ENCODE peak calls at places on chromosomes 6 and 20, in five cellular contexts. P is psoas muscle, M is neural crest cell, V is fibroblast of the aortic adventitia, J is endodermal cell. F is an unnamed sample.

GRCh38 chr6:43328528-43328927 is 19.9 kb upstream of the CRIP3 start:
- DNase-seq in V (peak), J (no peak), M (no peak), P (no peak), F (peak)

GRCh38 chr6:157775376-157775775 is 47.7 kb upstream of the SNX9 start:
- DNase-seq in P (no peak), V (no peak), M (no peak), J (no peak), F (no peak)

GRCh38 chr6:2934057-2934456 is 30.9 kb upstream of the SERPINB9 start:
- DNase-seq in M (no peak), J (no peak), P (no peak), V (no peak), F (no peak)

GRCh38 chr6:159321267-159321666 is 152.1 kb downstream of the FNDC1 start:
- DNase-seq in J (no peak), M (no peak), V (no peak), P (no peak), F (no peak)

GRCh38 chr20:34180460-34181108 is 60.6 kb upstream of the ASIP start:
- DNase-seq in P (no peak), M (no peak), V (no peak), J (no peak), F (peak)

GRCh38 chr20:58175425-58175824 is 53.0 kb downstream of the ANKRD60 start:
- DNase-seq in P (no peak), J (no peak), M (no peak), V (no peak), F (no peak)

GRCh38 chr6:144883915-144884314 is 598.8 kb downstream of the UTRN start:
- DNase-seq in P (no peak), V (no peak), M (no peak), J (no peak), F (no peak)

GRCh38 chr6:17336425-17336824 is 55.3 kb downstream of the RBM24 start:
- DNase-seq in J (no peak), V (no peak), M (no peak), P (no peak), F (peak)

GRCh38 chr6:81075974-81076373 is 676.5 kb downstream of the TENT5A start:
- DNase-seq in P (no peak), V (peak), M (peak), J (peak), F (no peak)
- TF ChIP-seq CTCF in P (peak), V (peak), M (peak), J (peak), F (peak)

GRCh38 chr6:40582892-40583291 is 4.3 kb downstream of the LRFN2 start:
- DNase-seq in V (no peak), M (no peak), P (no peak), J (no peak), F (no peak)
- TF ChIP-seq CTCF in V (no peak), M (no peak), P (no peak), J (peak), F (no peak)

DNA sequence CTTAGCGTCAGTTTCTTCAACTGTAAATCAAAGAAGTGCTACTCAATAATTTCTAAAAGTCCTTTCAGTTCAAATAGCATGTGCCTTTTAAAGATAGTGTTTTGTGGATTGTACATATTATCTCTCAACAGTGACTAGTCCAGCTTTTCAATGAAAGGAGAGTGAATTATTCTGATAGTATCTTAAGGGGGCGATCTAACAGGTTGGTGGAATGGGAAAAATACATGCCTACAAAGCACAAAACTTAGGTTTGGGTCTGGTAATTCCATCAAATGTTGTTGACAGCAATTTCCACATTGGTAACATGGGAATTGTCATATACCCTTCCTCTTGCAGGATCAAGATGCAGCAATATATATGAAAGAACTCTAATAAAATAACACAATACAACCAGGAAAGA is 50.1 kb upstream of the HDGFL1 start:
- DNase-seq in P (no peak), J (no peak), M (no peak), V (no peak), F (no peak)
- TF ChIP-seq CTCF in P (no peak), J (peak), M (no peak), V (no peak), F (no peak)

GRCh38 chr6:4008324-4009047 is 70.5 kb downstream of the FAM217A start:
- DNase-seq in J (no peak), P (no peak), V (peak), M (no peak), F (peak)
- TF ChIP-seq CTCF in J (peak), P (peak), V (peak), M (peak), F (peak)

DNA sequence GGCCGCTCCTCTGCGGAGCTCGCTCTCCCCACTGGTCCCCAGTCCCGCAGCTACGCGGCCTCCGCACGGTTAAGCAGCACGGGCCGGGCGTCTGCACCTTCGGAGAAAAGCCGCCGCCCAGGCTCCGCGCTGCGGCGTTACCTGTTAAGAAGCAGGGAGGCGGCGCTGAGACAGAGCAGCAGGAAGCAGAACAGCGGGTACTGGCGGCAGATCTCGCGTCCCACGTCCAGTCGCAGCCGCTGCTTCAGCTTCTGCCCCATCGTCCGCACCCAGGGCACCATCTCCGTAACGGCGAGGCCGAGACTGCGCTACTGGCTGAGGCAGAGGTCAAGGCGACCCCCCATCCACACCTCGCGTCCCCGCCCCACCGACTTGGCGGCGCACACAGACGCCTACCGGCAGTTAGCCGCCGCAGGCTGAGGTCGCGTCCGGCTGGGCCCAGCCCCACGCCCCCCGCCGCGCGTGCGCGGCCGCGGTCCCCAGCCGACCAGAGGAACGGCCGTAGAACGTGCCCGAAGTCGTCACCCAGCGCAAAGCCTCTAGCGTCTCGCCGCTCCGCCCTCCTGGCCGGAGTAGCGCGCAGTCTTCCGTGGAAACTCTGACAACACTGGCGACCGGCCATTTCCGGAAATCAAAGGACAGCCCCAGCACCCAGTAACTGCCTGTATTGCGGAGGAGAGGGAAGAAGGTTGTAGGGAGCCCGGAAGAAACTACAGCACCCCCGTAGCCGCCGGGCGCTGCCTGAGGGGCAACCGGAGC is at the start of gene SNX14:
- DNase-seq in M (peak), V (peak), P (peak), J (peak), F (peak)
- TF ChIP-seq CTCF in M (peak), V (peak), P (no peak), J (no peak), F (no peak)

GRCh38 chr6:108074359-108075144 is at the start of gene OSTM1:
- DNase-seq in J (peak), M (peak), P (peak), V (peak), F (peak)
- TF ChIP-seq CTCF in J (no peak), M (peak), P (no peak), V (no peak), F (no peak)

GRCh38 chr6:95742895-95743294 is 165.6 kb downstream of the MANEA start:
- DNase-seq in M (no peak), J (no peak), P (no peak), V (no peak), F (no peak)

GRCh38 chr6:95741001-95741400 is 163.7 kb downstream of the MANEA start:
- DNase-seq in M (no peak), P (no peak), J (peak), V (no peak), F (no peak)

DNA sequence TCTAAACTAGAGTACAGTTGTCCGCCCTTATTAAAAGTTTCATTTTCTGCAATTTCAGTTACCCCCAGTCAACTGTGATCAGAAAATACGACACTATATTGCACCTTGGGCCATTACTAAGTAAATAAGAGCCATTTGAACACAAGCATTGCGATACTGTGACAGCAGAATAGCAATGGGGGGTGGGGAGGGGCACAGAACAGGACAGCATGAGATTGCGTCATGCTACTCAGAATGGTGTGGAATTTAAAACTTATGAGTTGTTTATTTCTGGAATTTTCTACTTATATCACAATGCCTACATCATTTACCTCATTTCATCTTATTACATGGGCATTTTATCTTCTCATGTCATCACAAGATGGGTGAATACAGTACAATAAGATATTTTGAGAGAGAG is 166.3 kb downstream of the MANEA start:
- DNase-seq in V (no peak), P (no peak), J (no peak), M (no peak), F (no peak)
- TF ChIP-seq CTCF in V (no peak), P (no peak), J (no peak), M (no peak), F (no peak)

GRCh38 chr6:32825966-32826365 is 9.2 kb upstream of the HLA-DOB start:
- DNase-seq in V (peak), J (no peak), M (no peak), P (no peak), F (peak)
- TF ChIP-seq CTCF in V (peak), J (peak), M (peak), P (peak), F (peak)